ENCODE peak calls at places on chromosomes 2 and 18, in four cellular contexts. One of them, this sample, is unnamed.

GRCh38 chr2:102112692-102113665 is 29.6 kb upstream of the IL1R1 start:
- DNase-seq in cardiac muscle cell: no peak
- DNase-seq in psoas muscle: no peak
- DNase-seq in lung: no peak
- DNase-seq in this sample: no peak

GRCh38 chr2:233429175-233429897 is 75.0 kb downstream of the DGKD start:
- DNase-seq in cardiac muscle cell: no peak
- DNase-seq in psoas muscle: peak; percentile 89
- DNase-seq in lung: no peak
- DNase-seq in this sample: no peak

GRCh38 chr18:2657788-2658458 is 2.4 kb downstream of the SMCHD1 start:
- DNase-seq in cardiac muscle cell: no peak
- DNase-seq in psoas muscle: no peak
- DNase-seq in lung: no peak
- DNase-seq in this sample: no peak

GRCh38 chr18:68722807-68723206 is 7.9 kb upstream of the TMX3 start:
- DNase-seq in cardiac muscle cell: no peak
- DNase-seq in psoas muscle: no peak
- DNase-seq in lung: no peak
- DNase-seq in this sample: no peak

GRCh38 chr2:39991298-39991697 is 212.2 kb upstream of the THUMPD2 start:
- DNase-seq in cardiac muscle cell: no peak
- DNase-seq in psoas muscle: no peak
- DNase-seq in lung: no peak
- DNase-seq in this sample: no peak

GRCh38 chr2:112881217-112882000 is 29.6 kb upstream of the IL37 start:
- DNase-seq in cardiac muscle cell: no peak
- DNase-seq in psoas muscle: no peak
- DNase-seq in lung: no peak
- DNase-seq in this sample: peak; percentile 70

GRCh38 chr2:2222931-2223330 is 108.1 kb downstream of the MYT1L start:
- DNase-seq in cardiac muscle cell: no peak
- DNase-seq in psoas muscle: no peak
- DNase-seq in lung: no peak
- DNase-seq in this sample: no peak

GRCh38 chr2:160224060-160224459 is 24.0 kb upstream of the ITGB6 start:
- DNase-seq in cardiac muscle cell: no peak
- DNase-seq in psoas muscle: no peak
- DNase-seq in lung: no peak
- DNase-seq in this sample: peak; percentile 59

GRCh38 chr18:48657446-48658120 is 118.8 kb downstream of the CTIF start:
- DNase-seq in cardiac muscle cell: no peak
- DNase-seq in psoas muscle: no peak
- DNase-seq in lung: no peak
- DNase-seq in this sample: no peak

GRCh38 chr2:161400076-161400475 is 16.0 kb upstream of the TBR1 start:
- DNase-seq in cardiac muscle cell: no peak
- DNase-seq in psoas muscle: no peak
- DNase-seq in lung: no peak
- DNase-seq in this sample: no peak

GRCh38 chr2:26838121-26838906 is 9.6 kb upstream of the DPYSL5 start:
- DNase-seq in cardiac muscle cell: peak; percentile 70
- DNase-seq in psoas muscle: no peak
- DNase-seq in lung: no peak
- DNase-seq in this sample: no peak

GRCh38 chr18:58438984-58439311 is 189.9 kb downstream of the ALPK2 start:
- DNase-seq in cardiac muscle cell: no peak
- DNase-seq in psoas muscle: no peak
- DNase-seq in lung: no peak
- DNase-seq in this sample: no peak

GRCh38 chr18:63283305-63283704 is 36.3 kb downstream of the BCL2 start:
- DNase-seq in cardiac muscle cell: no peak
- DNase-seq in psoas muscle: no peak
- DNase-seq in lung: no peak
- DNase-seq in this sample: no peak
- TF ChIP-seq CTCF in cardiac muscle cell: no peak
- TF ChIP-seq CTCF in psoas muscle: no peak
- TF ChIP-seq CTCF in lung: no peak
- TF ChIP-seq CTCF in this sample: no peak

GRCh38 chr2:179240481-179241451 is 23.9 kb downstream of the SESTD1 start:
- DNase-seq in cardiac muscle cell: no peak
- DNase-seq in psoas muscle: no peak
- DNase-seq in lung: no peak
- DNase-seq in this sample: peak; percentile 30
- TF ChIP-seq CTCF in cardiac muscle cell: no peak
- TF ChIP-seq CTCF in psoas muscle: no peak
- TF ChIP-seq CTCF in lung: no peak
- TF ChIP-seq CTCF in this sample: peak; percentile 23

GRCh38 chr2:105937498-105937897 is 192.8 kb downstream of the NCK2 start:
- DNase-seq in cardiac muscle cell: no peak
- DNase-seq in psoas muscle: no peak
- DNase-seq in lung: no peak
- DNase-seq in this sample: no peak
- TF ChIP-seq CTCF in cardiac muscle cell: no peak
- TF ChIP-seq CTCF in psoas muscle: no peak
- TF ChIP-seq CTCF in lung: no peak
- TF ChIP-seq CTCF in this sample: no peak

GRCh38 chr2:48530033-48530804 is at the start of gene STON1:
- DNase-seq in cardiac muscle cell: peak; percentile 53
- DNase-seq in psoas muscle: peak; percentile 69
- DNase-seq in lung: no peak
- DNase-seq in this sample: peak; percentile 10
- TF ChIP-seq CTCF in cardiac muscle cell: peak; percentile 13
- TF ChIP-seq CTCF in psoas muscle: no peak
- TF ChIP-seq CTCF in lung: no peak
- TF ChIP-seq CTCF in this sample: no peak

DNA sequence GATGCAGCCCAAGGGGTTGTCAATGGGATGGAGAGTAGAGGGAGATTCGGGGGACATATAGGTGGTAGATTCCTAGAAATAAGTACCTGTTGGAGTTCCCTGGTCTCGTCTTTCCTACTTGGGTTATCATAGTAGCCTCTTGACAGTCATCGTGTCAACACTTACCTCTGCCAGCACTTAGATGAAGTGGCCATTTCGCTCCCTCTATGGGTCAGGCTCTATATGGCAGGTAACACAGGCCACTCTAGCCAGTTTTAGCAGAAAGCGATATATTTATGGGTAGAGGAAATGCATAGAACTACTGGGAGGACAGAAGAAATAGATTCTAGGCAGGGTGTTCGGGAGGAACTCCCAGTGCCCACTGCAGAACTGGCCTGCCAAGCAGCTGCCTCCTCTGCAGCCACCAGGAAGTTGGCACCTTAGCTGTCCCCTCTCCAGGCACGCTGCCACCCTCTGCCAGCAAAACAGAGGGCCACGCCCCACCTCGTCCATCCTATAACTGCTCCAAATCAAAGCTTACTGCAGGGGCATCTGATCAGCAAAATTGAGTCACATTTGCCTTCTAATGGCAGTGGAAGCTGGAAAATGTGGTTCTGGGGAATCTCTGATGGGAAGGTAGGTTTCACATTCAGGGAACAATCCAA is 181.3 kb downstream of the INSIG2 start:
- DNase-seq in cardiac muscle cell: peak; percentile 27
- DNase-seq in psoas muscle: no peak
- DNase-seq in lung: no peak
- DNase-seq in this sample: peak; percentile 24
- TF ChIP-seq CTCF in cardiac muscle cell: no peak
- TF ChIP-seq CTCF in psoas muscle: no peak
- TF ChIP-seq CTCF in lung: no peak
- TF ChIP-seq CTCF in this sample: peak; percentile 34

DNA sequence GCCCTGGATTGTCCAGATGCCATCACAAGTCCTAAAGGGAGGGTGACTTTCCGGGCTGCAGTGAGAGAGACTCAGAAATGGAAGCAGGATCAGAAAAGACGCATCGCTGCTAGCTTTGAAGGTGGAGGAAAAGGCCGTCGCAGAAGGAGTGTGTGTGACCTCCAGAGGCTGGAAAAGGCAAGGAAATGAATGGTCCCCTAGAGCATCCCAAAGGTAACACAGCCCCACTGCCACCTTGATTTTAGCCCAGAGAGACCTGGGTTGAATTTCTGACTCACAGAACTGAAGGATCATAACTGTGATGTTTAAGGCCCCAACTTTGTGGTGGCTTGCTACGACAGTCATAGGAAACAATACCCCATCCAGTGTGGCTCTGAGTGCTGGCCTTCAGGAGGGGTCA is 8.6 kb upstream of the NCK2 start:
- DNase-seq in cardiac muscle cell: no peak
- DNase-seq in psoas muscle: no peak
- DNase-seq in lung: no peak
- DNase-seq in this sample: no peak
- TF ChIP-seq CTCF in cardiac muscle cell: no peak
- TF ChIP-seq CTCF in psoas muscle: no peak
- TF ChIP-seq CTCF in lung: no peak
- TF ChIP-seq CTCF in this sample: no peak

DNA sequence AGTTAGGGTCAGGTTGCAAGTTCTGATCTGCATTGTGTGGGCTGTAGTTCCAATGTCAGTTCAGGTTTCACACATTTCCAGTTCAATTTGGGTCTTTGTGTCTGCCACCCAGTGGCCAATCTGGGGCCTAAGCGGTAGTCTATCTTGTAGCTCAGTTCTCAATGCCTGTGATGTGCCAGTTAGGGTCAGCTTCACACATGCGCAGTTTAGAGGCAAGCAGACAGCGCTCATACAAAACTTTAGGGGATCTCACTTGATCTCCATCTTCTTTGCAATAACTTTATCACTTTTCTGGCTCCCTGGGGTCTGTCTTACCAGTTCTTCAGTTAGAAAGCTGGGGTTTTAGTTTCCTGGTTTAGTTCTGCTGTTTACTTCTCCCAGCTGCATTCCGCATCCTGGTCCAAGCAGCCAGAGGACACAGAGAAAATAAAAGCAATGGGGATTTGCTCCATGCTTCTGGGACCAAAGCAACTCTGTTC is 11.0 kb upstream of the ZNF24 start:
- DNase-seq in cardiac muscle cell: peak; percentile 84
- DNase-seq in psoas muscle: peak; percentile 81
- DNase-seq in lung: peak; percentile 73
- DNase-seq in this sample: peak; percentile 63
- TF ChIP-seq CTCF in cardiac muscle cell: peak; percentile 87
- TF ChIP-seq CTCF in psoas muscle: peak; percentile 76
- TF ChIP-seq CTCF in lung: peak; percentile 76
- TF ChIP-seq CTCF in this sample: peak; percentile 35

DNA sequence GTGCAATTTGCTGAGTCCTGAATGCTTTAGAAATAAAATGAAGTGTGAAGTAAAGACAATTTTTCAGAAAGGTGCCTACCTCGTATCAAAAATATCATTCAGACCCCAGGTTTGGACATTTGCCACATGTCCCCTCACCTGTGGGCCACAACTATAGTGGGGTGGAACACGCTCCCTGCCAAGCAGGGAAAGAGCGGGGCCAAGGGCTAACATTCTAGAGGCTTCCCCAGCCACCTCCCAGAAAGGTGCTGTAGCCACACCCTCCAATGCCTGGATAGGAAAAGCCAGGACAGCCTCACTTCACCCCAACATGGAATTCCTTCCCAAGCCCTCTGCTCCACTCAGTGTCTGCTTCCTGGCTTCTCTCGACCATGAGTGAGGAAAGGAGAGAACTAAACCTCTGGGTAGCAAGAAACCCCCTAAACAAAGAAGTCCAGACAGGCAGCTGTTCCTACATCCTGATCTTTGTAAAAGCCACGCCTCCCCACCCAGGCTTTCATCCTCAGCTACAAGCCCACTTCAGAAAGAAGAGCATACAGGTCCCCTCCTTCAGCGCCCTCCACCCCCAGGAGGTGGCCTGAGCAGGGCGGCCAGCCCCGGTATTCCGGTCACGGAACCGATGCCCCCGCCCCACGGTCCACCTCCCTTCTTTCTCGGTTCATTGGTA is 2.1 kb downstream of the COL6A3 start:
- DNase-seq in cardiac muscle cell: no peak
- DNase-seq in psoas muscle: peak; percentile 64
- DNase-seq in lung: no peak
- DNase-seq in this sample: no peak
- TF ChIP-seq CTCF in cardiac muscle cell: no peak
- TF ChIP-seq CTCF in psoas muscle: no peak
- TF ChIP-seq CTCF in lung: no peak
- TF ChIP-seq CTCF in this sample: no peak